ENCODE peak calls at places on chromosomes 1 and 21, in eight cellular contexts. One of them, this sample, is unnamed.
A peak's percentile ranks its signal among the peaks of the same experiment; 100 is the strongest.

GRCh38 chr21:39010629-39011404 is 172.4 kb downstream of the PSMG1 start:
- DNase-seq in NCI-H510A treated with DMSO at 0.1 percent for 48 hours: no peak
- DNase-seq in GM19239: no peak
- DNase-seq in activated CD8-positive, alpha-beta memory T cell treated with anti-CD3 and anti-CD28 coated beads, Interleukin-2, amount 10 ng/mL, durations not matched to agents 7 days and 5 days: no peak
- DNase-seq in cerebellar cortex: no peak
- DNase-seq in OCI-LY7: no peak
- DNase-seq in nephron progenitor cell: no peak
- DNase-seq in AG08395: no peak
- DNase-seq in this sample: no peak

GRCh38 chr1:202293620-202294019 is 48.1 kb downstream of the UBE2T start:
- DNase-seq in AG08395: no peak
- DNase-seq in cerebellar cortex: no peak
- DNase-seq in OCI-LY7: no peak
- DNase-seq in nephron progenitor cell: no peak
- DNase-seq in NCI-H510A treated with DMSO at 0.1 percent for 48 hours: no peak
- DNase-seq in GM19239: no peak
- DNase-seq in activated CD8-positive, alpha-beta memory T cell treated with anti-CD3 and anti-CD28 coated beads, Interleukin-2, amount 10 ng/mL, durations not matched to agents 7 days and 5 days: no peak
- DNase-seq in this sample: no peak

GRCh38 chr21:29245104-29245643 is 53.5 kb upstream of the BACH1 start:
- DNase-seq in AG08395: no peak
- DNase-seq in activated CD8-positive, alpha-beta memory T cell treated with anti-CD3 and anti-CD28 coated beads, Interleukin-2, amount 10 ng/mL, durations not matched to agents 7 days and 5 days: peak; percentile 49
- DNase-seq in GM19239: no peak
- DNase-seq in OCI-LY7: no peak
- DNase-seq in NCI-H510A treated with DMSO at 0.1 percent for 48 hours: peak; percentile 34
- DNase-seq in cerebellar cortex: no peak
- DNase-seq in nephron progenitor cell: no peak
- DNase-seq in this sample: no peak

GRCh38 chr1:240190881-240191385 is 99.2 kb downstream of the FMN2 start:
- DNase-seq in AG08395: peak; percentile 87
- DNase-seq in activated CD8-positive, alpha-beta memory T cell treated with anti-CD3 and anti-CD28 coated beads, Interleukin-2, amount 10 ng/mL, durations not matched to agents 7 days and 5 days: no peak
- DNase-seq in OCI-LY7: no peak
- DNase-seq in nephron progenitor cell: peak; percentile 8
- DNase-seq in NCI-H510A treated with DMSO at 0.1 percent for 48 hours: peak; percentile 61
- DNase-seq in GM19239: no peak
- DNase-seq in cerebellar cortex: peak; percentile 24
- DNase-seq in this sample: no peak

GRCh38 chr1:226549937-226550670 is 1.5 kb downstream of the STUM start:
- DNase-seq in AG08395: no peak
- DNase-seq in activated CD8-positive, alpha-beta memory T cell treated with anti-CD3 and anti-CD28 coated beads, Interleukin-2, amount 10 ng/mL, durations not matched to agents 7 days and 5 days: no peak
- DNase-seq in nephron progenitor cell: peak; percentile 38
- DNase-seq in cerebellar cortex: peak; percentile 39
- DNase-seq in OCI-LY7: peak; percentile 74
- DNase-seq in GM19239: peak; percentile 30
- DNase-seq in NCI-H510A treated with DMSO at 0.1 percent for 48 hours: peak; percentile 72
- DNase-seq in this sample: peak; percentile 5

GRCh38 chr1:20410555-20410954 is 75.5 kb downstream of the CAMK2N1 start:
- DNase-seq in activated CD8-positive, alpha-beta memory T cell treated with anti-CD3 and anti-CD28 coated beads, Interleukin-2, amount 10 ng/mL, durations not matched to agents 7 days and 5 days: peak; percentile 1
- DNase-seq in OCI-LY7: peak; percentile 44
- DNase-seq in AG08395: no peak
- DNase-seq in GM19239: no peak
- DNase-seq in nephron progenitor cell: no peak
- DNase-seq in cerebellar cortex: peak; percentile 76
- DNase-seq in NCI-H510A treated with DMSO at 0.1 percent for 48 hours: no peak
- DNase-seq in this sample: no peak

GRCh38 chr1:208604295-208604694 is 360.1 kb upstream of the PLXNA2 start:
- DNase-seq in OCI-LY7: no peak
- DNase-seq in activated CD8-positive, alpha-beta memory T cell treated with anti-CD3 and anti-CD28 coated beads, Interleukin-2, amount 10 ng/mL, durations not matched to agents 7 days and 5 days: no peak
- DNase-seq in GM19239: peak; percentile 39
- DNase-seq in cerebellar cortex: no peak
- DNase-seq in AG08395: no peak
- DNase-seq in nephron progenitor cell: no peak
- DNase-seq in NCI-H510A treated with DMSO at 0.1 percent for 48 hours: no peak
- DNase-seq in this sample: no peak

GRCh38 chr1:4130096-4130495 is 230.0 kb upstream of the C1orf174 start:
- DNase-seq in AG08395: no peak
- DNase-seq in activated CD8-positive, alpha-beta memory T cell treated with anti-CD3 and anti-CD28 coated beads, Interleukin-2, amount 10 ng/mL, durations not matched to agents 7 days and 5 days: no peak
- DNase-seq in nephron progenitor cell: no peak
- DNase-seq in GM19239: no peak
- DNase-seq in OCI-LY7: no peak
- DNase-seq in NCI-H510A treated with DMSO at 0.1 percent for 48 hours: no peak
- DNase-seq in cerebellar cortex: no peak
- DNase-seq in this sample: no peak

GRCh38 chr1:212700892-212701819 is 1.5 kb upstream of the BATF3 start:
- DNase-seq in nephron progenitor cell: peak; percentile 58
- DNase-seq in GM19239: no peak
- DNase-seq in NCI-H510A treated with DMSO at 0.1 percent for 48 hours: peak; percentile 26
- DNase-seq in cerebellar cortex: peak; percentile 38
- DNase-seq in OCI-LY7: peak; percentile 40
- DNase-seq in activated CD8-positive, alpha-beta memory T cell treated with anti-CD3 and anti-CD28 coated beads, Interleukin-2, amount 10 ng/mL, durations not matched to agents 7 days and 5 days: peak; percentile 60
- DNase-seq in AG08395: peak; percentile 58
- DNase-seq in this sample: no peak

GRCh38 chr1:102919659-102920058 is 188.7 kb downstream of the COL11A1 start:
- DNase-seq in nephron progenitor cell: no peak
- DNase-seq in AG08395: peak; percentile 18
- DNase-seq in NCI-H510A treated with DMSO at 0.1 percent for 48 hours: no peak
- DNase-seq in OCI-LY7: no peak
- DNase-seq in GM19239: no peak
- DNase-seq in cerebellar cortex: no peak
- DNase-seq in activated CD8-positive, alpha-beta memory T cell treated with anti-CD3 and anti-CD28 coated beads, Interleukin-2, amount 10 ng/mL, durations not matched to agents 7 days and 5 days: no peak
- DNase-seq in this sample: no peak

GRCh38 chr21:33058468-33059318 is 11.2 kb upstream of the OLIG1 start:
- DNase-seq in activated CD8-positive, alpha-beta memory T cell treated with anti-CD3 and anti-CD28 coated beads, Interleukin-2, amount 10 ng/mL, durations not matched to agents 7 days and 5 days: no peak
- DNase-seq in OCI-LY7: no peak
- DNase-seq in cerebellar cortex: peak; percentile 90
- DNase-seq in NCI-H510A treated with DMSO at 0.1 percent for 48 hours: peak; percentile 8
- DNase-seq in GM19239: no peak
- DNase-seq in nephron progenitor cell: no peak
- DNase-seq in AG08395: no peak
- DNase-seq in this sample: no peak

GRCh38 chr1:39671793-39672550 is at the start of gene NT5C1A:
- DNase-seq in GM19239: peak; percentile 47
- DNase-seq in AG08395: peak; percentile 21
- DNase-seq in NCI-H510A treated with DMSO at 0.1 percent for 48 hours: no peak
- DNase-seq in OCI-LY7: no peak
- DNase-seq in activated CD8-positive, alpha-beta memory T cell treated with anti-CD3 and anti-CD28 coated beads, Interleukin-2, amount 10 ng/mL, durations not matched to agents 7 days and 5 days: no peak
- DNase-seq in nephron progenitor cell: peak; percentile 66
- DNase-seq in cerebellar cortex: peak; percentile 47
- DNase-seq in this sample: peak; percentile 31

GRCh38 chr1:229027622-229028182 is 243.2 kb upstream of the RAB4A start:
- DNase-seq in GM19239: peak; percentile 28
- DNase-seq in NCI-H510A treated with DMSO at 0.1 percent for 48 hours: no peak
- DNase-seq in cerebellar cortex: no peak
- DNase-seq in activated CD8-positive, alpha-beta memory T cell treated with anti-CD3 and anti-CD28 coated beads, Interleukin-2, amount 10 ng/mL, durations not matched to agents 7 days and 5 days: peak; percentile 47
- DNase-seq in nephron progenitor cell: no peak
- DNase-seq in AG08395: peak; percentile 37
- DNase-seq in OCI-LY7: peak; percentile 46
- DNase-seq in this sample: peak; percentile 84

GRCh38 chr1:36528361-36529349 is 45.9 kb upstream of the CSF3R start:
- DNase-seq in OCI-LY7: peak; percentile 11
- DNase-seq in NCI-H510A treated with DMSO at 0.1 percent for 48 hours: peak; percentile 46
- DNase-seq in cerebellar cortex: no peak
- DNase-seq in AG08395: no peak
- DNase-seq in GM19239: no peak
- DNase-seq in activated CD8-positive, alpha-beta memory T cell treated with anti-CD3 and anti-CD28 coated beads, Interleukin-2, amount 10 ng/mL, durations not matched to agents 7 days and 5 days: peak; percentile 39
- DNase-seq in nephron progenitor cell: no peak
- DNase-seq in this sample: no peak

GRCh38 chr21:46441331-46441730 is 17.4 kb upstream of the DIP2A start:
- DNase-seq in OCI-LY7: no peak
- DNase-seq in cerebellar cortex: no peak
- DNase-seq in GM19239: no peak
- DNase-seq in AG08395: no peak
- DNase-seq in nephron progenitor cell: no peak
- DNase-seq in activated CD8-positive, alpha-beta memory T cell treated with anti-CD3 and anti-CD28 coated beads, Interleukin-2, amount 10 ng/mL, durations not matched to agents 7 days and 5 days: no peak
- DNase-seq in NCI-H510A treated with DMSO at 0.1 percent for 48 hours: no peak
- DNase-seq in this sample: no peak

GRCh38 chr1:29166291-29166878 is 15.3 kb downstream of the SRSF4 start:
- DNase-seq in nephron progenitor cell: no peak
- DNase-seq in NCI-H510A treated with DMSO at 0.1 percent for 48 hours: no peak
- DNase-seq in GM19239: no peak
- DNase-seq in OCI-LY7: no peak
- DNase-seq in activated CD8-positive, alpha-beta memory T cell treated with anti-CD3 and anti-CD28 coated beads, Interleukin-2, amount 10 ng/mL, durations not matched to agents 7 days and 5 days: no peak
- DNase-seq in cerebellar cortex: no peak
- DNase-seq in AG08395: no peak
- DNase-seq in this sample: no peak

GRCh38 chr1:113109908-113110554 is 37.0 kb downstream of the LRIG2 start:
- DNase-seq in nephron progenitor cell: no peak
- DNase-seq in GM19239: no peak
- DNase-seq in activated CD8-positive, alpha-beta memory T cell treated with anti-CD3 and anti-CD28 coated beads, Interleukin-2, amount 10 ng/mL, durations not matched to agents 7 days and 5 days: no peak
- DNase-seq in OCI-LY7: no peak
- DNase-seq in AG08395: peak; percentile 95
- DNase-seq in cerebellar cortex: peak; percentile 11
- DNase-seq in NCI-H510A treated with DMSO at 0.1 percent for 48 hours: no peak
- DNase-seq in this sample: no peak

GRCh38 chr1:1091344-1092148 is 17.4 kb upstream of the RNF223 start:
- DNase-seq in AG08395: no peak
- DNase-seq in GM19239: no peak
- DNase-seq in NCI-H510A treated with DMSO at 0.1 percent for 48 hours: no peak
- DNase-seq in cerebellar cortex: no peak
- DNase-seq in nephron progenitor cell: no peak
- DNase-seq in OCI-LY7: no peak
- DNase-seq in activated CD8-positive, alpha-beta memory T cell treated with anti-CD3 and anti-CD28 coated beads, Interleukin-2, amount 10 ng/mL, durations not matched to agents 7 days and 5 days: no peak
- DNase-seq in this sample: no peak

GRCh38 chr1:40736085-40736531 is 44.6 kb downstream of the NFYC start:
- DNase-seq in GM19239: no peak
- DNase-seq in AG08395: peak; percentile 31
- DNase-seq in cerebellar cortex: no peak
- DNase-seq in OCI-LY7: no peak
- DNase-seq in NCI-H510A treated with DMSO at 0.1 percent for 48 hours: no peak
- DNase-seq in activated CD8-positive, alpha-beta memory T cell treated with anti-CD3 and anti-CD28 coated beads, Interleukin-2, amount 10 ng/mL, durations not matched to agents 7 days and 5 days: no peak
- DNase-seq in nephron progenitor cell: no peak
- DNase-seq in this sample: no peak

GRCh38 chr1:93338426-93338825 is 7.3 kb upstream of the DR1 start:
- DNase-seq in OCI-LY7: no peak
- DNase-seq in AG08395: peak; percentile 88
- DNase-seq in GM19239: no peak
- DNase-seq in nephron progenitor cell: no peak
- DNase-seq in NCI-H510A treated with DMSO at 0.1 percent for 48 hours: no peak
- DNase-seq in cerebellar cortex: no peak
- DNase-seq in activated CD8-positive, alpha-beta memory T cell treated with anti-CD3 and anti-CD28 coated beads, Interleukin-2, amount 10 ng/mL, durations not matched to agents 7 days and 5 days: no peak
- DNase-seq in this sample: no peak

GRCh38 chr1:19872190-19872589 is 10.0 kb upstream of the OTUD3 start:
- DNase-seq in activated CD8-positive, alpha-beta memory T cell treated with anti-CD3 and anti-CD28 coated beads, Interleukin-2, amount 10 ng/mL, durations not matched to agents 7 days and 5 days: no peak
- DNase-seq in AG08395: no peak
- DNase-seq in NCI-H510A treated with DMSO at 0.1 percent for 48 hours: peak; percentile 75
- DNase-seq in GM19239: no peak
- DNase-seq in cerebellar cortex: no peak
- DNase-seq in nephron progenitor cell: no peak
- DNase-seq in OCI-LY7: peak; percentile 42
- DNase-seq in this sample: no peak

GRCh38 chr1:214993419-214993818 is 89.1 kb upstream of the KCNK2 start:
- DNase-seq in OCI-LY7: no peak
- DNase-seq in AG08395: peak; percentile 53
- DNase-seq in cerebellar cortex: no peak
- DNase-seq in GM19239: no peak
- DNase-seq in NCI-H510A treated with DMSO at 0.1 percent for 48 hours: no peak
- DNase-seq in nephron progenitor cell: no peak
- DNase-seq in activated CD8-positive, alpha-beta memory T cell treated with anti-CD3 and anti-CD28 coated beads, Interleukin-2, amount 10 ng/mL, durations not matched to agents 7 days and 5 days: no peak
- DNase-seq in this sample: no peak

GRCh38 chr1:7106442-7107108 is 321.3 kb downstream of the CAMTA1 start:
- DNase-seq in NCI-H510A treated with DMSO at 0.1 percent for 48 hours: no peak
- DNase-seq in GM19239: no peak
- DNase-seq in activated CD8-positive, alpha-beta memory T cell treated with anti-CD3 and anti-CD28 coated beads, Interleukin-2, amount 10 ng/mL, durations not matched to agents 7 days and 5 days: no peak
- DNase-seq in AG08395: no peak
- DNase-seq in nephron progenitor cell: no peak
- DNase-seq in cerebellar cortex: no peak
- DNase-seq in OCI-LY7: no peak
- DNase-seq in this sample: no peak

GRCh38 chr1:51558375-51558924 is 39.4 kb upstream of the EPS15 start:
- DNase-seq in NCI-H510A treated with DMSO at 0.1 percent for 48 hours: no peak
- DNase-seq in cerebellar cortex: no peak
- DNase-seq in OCI-LY7: no peak
- DNase-seq in AG08395: peak; percentile 39
- DNase-seq in GM19239: no peak
- DNase-seq in activated CD8-positive, alpha-beta memory T cell treated with anti-CD3 and anti-CD28 coated beads, Interleukin-2, amount 10 ng/mL, durations not matched to agents 7 days and 5 days: peak; percentile 50
- DNase-seq in nephron progenitor cell: no peak
- DNase-seq in this sample: no peak

GRCh38 chr1:41377397-41377796 is 16.2 kb downstream of the FOXO6 start:
- DNase-seq in GM19239: no peak
- DNase-seq in AG08395: no peak
- DNase-seq in cerebellar cortex: no peak
- DNase-seq in activated CD8-positive, alpha-beta memory T cell treated with anti-CD3 and anti-CD28 coated beads, Interleukin-2, amount 10 ng/mL, durations not matched to agents 7 days and 5 days: no peak
- DNase-seq in nephron progenitor cell: no peak
- DNase-seq in OCI-LY7: no peak
- DNase-seq in NCI-H510A treated with DMSO at 0.1 percent for 48 hours: peak; percentile 90
- DNase-seq in this sample: no peak

GRCh38 chr1:62687903-62688686 is at the start of gene DOCK7:
- DNase-seq in GM19239: peak; percentile 65
- DNase-seq in NCI-H510A treated with DMSO at 0.1 percent for 48 hours: peak; percentile 78
- DNase-seq in AG08395: peak; percentile 86
- DNase-seq in activated CD8-positive, alpha-beta memory T cell treated with anti-CD3 and anti-CD28 coated beads, Interleukin-2, amount 10 ng/mL, durations not matched to agents 7 days and 5 days: peak; percentile 59
- DNase-seq in cerebellar cortex: peak; percentile 81
- DNase-seq in nephron progenitor cell: peak; percentile 90
- DNase-seq in OCI-LY7: peak; percentile 73
- DNase-seq in this sample: peak; percentile 87

GRCh38 chr1:162070094-162070748 is 730 bp downstream of the NOS1AP start:
- DNase-seq in nephron progenitor cell: no peak
- DNase-seq in NCI-H510A treated with DMSO at 0.1 percent for 48 hours: peak; percentile 47
- DNase-seq in GM19239: no peak
- DNase-seq in AG08395: no peak
- DNase-seq in activated CD8-positive, alpha-beta memory T cell treated with anti-CD3 and anti-CD28 coated beads, Interleukin-2, amount 10 ng/mL, durations not matched to agents 7 days and 5 days: no peak
- DNase-seq in cerebellar cortex: peak; percentile 33
- DNase-seq in OCI-LY7: no peak
- DNase-seq in this sample: no peak

GRCh38 chr1:114154963-114155322 is 1.3 kb upstream of the SYT6 start:
- DNase-seq in cerebellar cortex: peak; percentile 20
- DNase-seq in NCI-H510A treated with DMSO at 0.1 percent for 48 hours: no peak
- DNase-seq in GM19239: no peak
- DNase-seq in OCI-LY7: no peak
- DNase-seq in nephron progenitor cell: peak; percentile 91
- DNase-seq in activated CD8-positive, alpha-beta memory T cell treated with anti-CD3 and anti-CD28 coated beads, Interleukin-2, amount 10 ng/mL, durations not matched to agents 7 days and 5 days: no peak
- DNase-seq in AG08395: peak; percentile 30
- DNase-seq in this sample: no peak

GRCh38 chr1:235272851-235273250 is 55.1 kb downstream of the ARID4B start:
- DNase-seq in cerebellar cortex: no peak
- DNase-seq in GM19239: no peak
- DNase-seq in AG08395: no peak
- DNase-seq in OCI-LY7: no peak
- DNase-seq in NCI-H510A treated with DMSO at 0.1 percent for 48 hours: no peak
- DNase-seq in nephron progenitor cell: no peak
- DNase-seq in activated CD8-positive, alpha-beta memory T cell treated with anti-CD3 and anti-CD28 coated beads, Interleukin-2, amount 10 ng/mL, durations not matched to agents 7 days and 5 days: no peak
- DNase-seq in this sample: no peak

GRCh38 chr1:89603651-89604413 is 29.1 kb upstream of the LRRC8C start:
- DNase-seq in activated CD8-positive, alpha-beta memory T cell treated with anti-CD3 and anti-CD28 coated beads, Interleukin-2, amount 10 ng/mL, durations not matched to agents 7 days and 5 days: no peak
- DNase-seq in cerebellar cortex: no peak
- DNase-seq in nephron progenitor cell: no peak
- DNase-seq in NCI-H510A treated with DMSO at 0.1 percent for 48 hours: no peak
- DNase-seq in OCI-LY7: no peak
- DNase-seq in GM19239: no peak
- DNase-seq in AG08395: peak; percentile 17
- DNase-seq in this sample: no peak

GRCh38 chr1:198258491-198258890 is 101.7 kb downstream of the NEK7 start:
- DNase-seq in GM19239: no peak
- DNase-seq in OCI-LY7: no peak
- DNase-seq in AG08395: peak; percentile 68
- DNase-seq in NCI-H510A treated with DMSO at 0.1 percent for 48 hours: no peak
- DNase-seq in activated CD8-positive, alpha-beta memory T cell treated with anti-CD3 and anti-CD28 coated beads, Interleukin-2, amount 10 ng/mL, durations not matched to agents 7 days and 5 days: no peak
- DNase-seq in cerebellar cortex: no peak
- DNase-seq in nephron progenitor cell: no peak
- DNase-seq in this sample: no peak

GRCh38 chr1:204858381-204858821 is 12.3 kb upstream of the NFASC start:
- DNase-seq in AG08395: peak; percentile 44
- DNase-seq in nephron progenitor cell: peak; percentile 56
- DNase-seq in cerebellar cortex: no peak
- DNase-seq in activated CD8-positive, alpha-beta memory T cell treated with anti-CD3 and anti-CD28 coated beads, Interleukin-2, amount 10 ng/mL, durations not matched to agents 7 days and 5 days: no peak
- DNase-seq in NCI-H510A treated with DMSO at 0.1 percent for 48 hours: peak; percentile 30
- DNase-seq in GM19239: no peak
- DNase-seq in OCI-LY7: no peak
- DNase-seq in this sample: peak; percentile 12

GRCh38 chr1:62637392-62638105 is 40.2 kb downstream of the ANGPTL3 start:
- DNase-seq in AG08395: no peak
- DNase-seq in cerebellar cortex: no peak
- DNase-seq in GM19239: no peak
- DNase-seq in OCI-LY7: no peak
- DNase-seq in nephron progenitor cell: no peak
- DNase-seq in NCI-H510A treated with DMSO at 0.1 percent for 48 hours: no peak
- DNase-seq in activated CD8-positive, alpha-beta memory T cell treated with anti-CD3 and anti-CD28 coated beads, Interleukin-2, amount 10 ng/mL, durations not matched to agents 7 days and 5 days: no peak
- DNase-seq in this sample: no peak

GRCh38 chr1:3292051-3292722 is 162.3 kb upstream of the ARHGEF16 start:
- DNase-seq in activated CD8-positive, alpha-beta memory T cell treated with anti-CD3 and anti-CD28 coated beads, Interleukin-2, amount 10 ng/mL, durations not matched to agents 7 days and 5 days: no peak
- DNase-seq in OCI-LY7: no peak
- DNase-seq in NCI-H510A treated with DMSO at 0.1 percent for 48 hours: no peak
- DNase-seq in AG08395: no peak
- DNase-seq in cerebellar cortex: no peak
- DNase-seq in GM19239: no peak
- DNase-seq in nephron progenitor cell: no peak
- DNase-seq in this sample: no peak